ENCODE peak calls at places on chromosome 14, in nine cellular contexts. B is tibial nerve, F is IMR-90, A is transverse colon, Y is body of pancreas, N is HepG2, D is suprapubic skin, Z is adrenal gland, S is prostate gland. E is an unnamed sample.

GRCh38 chr14:93587330-93587729 is 156.6 kb downstream of the UNC79 start:
- DNase-seq in Z (no peak), Y (no peak), F (no peak), N (no peak), D (no peak), S (no peak), A (no peak), B (no peak), E (no peak)

GRCh38 chr14:78593949-78594348 is 423.8 kb downstream of the NRXN3 start:
- DNase-seq in S (no peak), A (no peak), D (no peak), F (no peak), Y (no peak), Z (no peak), B (no peak), N (no peak), E (no peak)

GRCh38 chr14:50362791-50363733 is 33.6 kb downstream of the CDKL1 start:
- DNase-seq in F (peak; percentile 14), N (no peak), B (no peak), S (no peak), D (no peak), Y (no peak), A (no peak), Z (no peak), E (no peak)

GRCh38 chr14:104933721-104934379 is 9.2 kb downstream of the PLD4 start:
- DNase-seq in D (peak; percentile 71), B (no peak), A (no peak), F (no peak), Y (no peak), Z (no peak), N (no peak), S (no peak), E (no peak)

GRCh38 chr14:63375772-63376171 is 57.0 kb upstream of the GPHB5 start:
- DNase-seq in B (no peak), Y (no peak), D (no peak), S (no peak), N (no peak), F (peak; percentile 68), Z (no peak), A (no peak), E (no peak)

GRCh38 chr14:65496178-65496993 is 83.9 kb downstream of the FUT8 start:
- DNase-seq in S (no peak), B (no peak), A (no peak), N (no peak), Z (no peak), F (peak; percentile 17), D (no peak), Y (no peak), E (no peak)

GRCh38 chr14:28301179-28301578 is 465.4 kb upstream of the FOXG1 start:
- DNase-seq in F (no peak), S (no peak), A (no peak), Y (no peak), D (no peak), N (no peak), Z (no peak), B (no peak), E (no peak)

GRCh38 chr14:54796961-54797360 is 105.7 kb downstream of the GCH1 start:
- DNase-seq in B (no peak), A (no peak), Y (no peak), S (no peak), N (no peak), Z (no peak), D (no peak), F (peak; percentile 81), E (no peak)

GRCh38 chr14:52596861-52597260 is 44.2 kb downstream of the GPR137C start:
- DNase-seq in B (no peak), D (no peak), Z (no peak), N (no peak), F (peak; percentile 1), A (no peak), S (no peak), Y (no peak), E (no peak)

GRCh38 chr14:68364823-68365222 is 428.0 kb downstream of the ZFP36L1 start:
- DNase-seq in S (peak; percentile 43), Y (no peak), D (no peak), B (no peak), F (no peak), A (no peak), N (no peak), Z (no peak), E (peak; percentile 21)

GRCh38 chr14:89185919-89186849 is 230.8 kb downstream of the FOXN3 start:
- DNase-seq in N (no peak), Y (no peak), D (no peak), Z (peak; percentile 81), S (peak; percentile 66), F (peak; percentile 88), B (no peak), A (no peak), E (peak; percentile 32)

GRCh38 chr14:44403194-44403593 is 103.9 kb downstream of the FSCB start:
- DNase-seq in Y (no peak), S (no peak), Z (no peak), B (no peak), D (no peak), A (no peak), F (no peak), N (no peak), E (no peak)

GRCh38 chr14:35730871-35731270 is 78.2 kb downstream of the RALGAPA1 start:
- DNase-seq in S (no peak), F (no peak), N (no peak), Y (no peak), Z (no peak), B (no peak), A (no peak), D (no peak), E (no peak)
- TF ChIP-seq POLR2A in S (no peak), F (no peak), N (no peak), Y (no peak), Z (no peak), B (no peak), A (no peak), D (no peak), E (no peak)

GRCh38 chr14:22925513-22925912 is 3.7 kb downstream of the PRMT5 start:
- DNase-seq in Z (no peak), N (no peak), A (no peak), B (no peak), F (no peak), Y (no peak), S (no peak), D (no peak), E (no peak)
- H3K36me3 ChIP-seq in Z (no peaks in the 10 kb centered on the region), N (peaks cover 56% of the 10 kb centered on the region), A (no peaks in the 10 kb centered on the region), B (peaks cover 2% of the 10 kb centered on the region), F (peaks cover 34% of the 10 kb centered on the region), Y (peaks cover 30% of the 10 kb centered on the region), S (no peaks in the 10 kb centered on the region), D (peaks cover 57% of the 10 kb centered on the region), E (no peaks in the 10 kb centered on the region)

GRCh38 chr14:40232302-40232701 is 800.1 kb upstream of the FBXO33 start:
- DNase-seq in A (no peak), B (no peak), Y (no peak), D (no peak), N (no peak), S (no peak), F (no peak), Z (no peak), E (no peak)
- TF ChIP-seq POLR2A in A (no peak), B (no peak), Y (no peak), D (no peak), N (no peak), S (no peak), F (no peak), Z (no peak), E (no peak)

DNA sequence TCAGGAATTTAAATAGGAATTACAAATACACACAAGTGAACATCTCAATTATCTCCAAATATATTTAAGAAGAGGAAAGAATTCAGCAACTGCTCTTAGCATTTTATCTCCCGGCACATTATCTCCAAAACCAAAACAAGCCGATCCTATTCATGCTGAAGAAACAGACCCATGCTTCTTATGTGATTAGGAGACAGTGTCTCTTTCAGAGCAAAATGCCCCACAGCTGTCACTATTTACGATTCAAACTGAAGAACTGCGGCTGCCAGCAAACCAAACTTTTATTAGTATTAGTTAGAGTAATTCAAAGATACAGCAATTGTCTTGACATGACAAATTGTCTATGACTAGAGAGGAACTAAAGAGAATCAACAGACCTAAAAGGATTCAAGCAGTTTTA is 79.5 kb downstream of the SETD3 start:
- DNase-seq in Y (no peak), D (no peak), B (no peak), A (no peak), F (no peak), Z (no peak), N (no peak), S (no peak), E (no peak)
- H3K36me3 ChIP-seq in Y (peaks cover 14% of the 10 kb centered on the region), D (peaks cover 74% of the 10 kb centered on the region), B (no peaks in the 10 kb centered on the region), A (no peaks in the 10 kb centered on the region), F (peaks cover 28% of the 10 kb centered on the region), Z (no peaks in the 10 kb centered on the region), N (peaks cover 5% of the 10 kb centered on the region), S (no peaks in the 10 kb centered on the region), E (no peaks in the 10 kb centered on the region)

E was measured in uterus.